ENCODE peak calls at places on chromosome 1, in ten cellular contexts. M is astrocyte of the spinal cord, H is cardiac muscle cell, V is heart right ventricle, A is A549, K is spleen, Z is GM06990, P is fibroblast of pulmonary artery, Y is iPS DF 6.9, F is cardiac fibroblast. S is an unnamed sample.

GRCh38 chr1:3004285-3005205 is 16.7 kb upstream of the ACTRT2 start:
- DNase-seq in M (no peak), H (no peak), V (no peak), A (no peak), K (peak; percentile 58), Z (no peak), P (no peak), Y (no peak), F (no peak), S (no peak)

GRCh38 chr1:240602189-240602588 is 9.8 kb downstream of the GREM2 start:
- DNase-seq in M (peak; percentile 43), H (no peak), V (no peak), A (no peak), K (no peak), Z (no peak), P (peak; percentile 21), Y (no peak), F (peak; percentile 37), S (peak; percentile 18)

GRCh38 chr1:165837838-165838364 is 10.5 kb downstream of the UCK2 start:
- DNase-seq in M (no peak), H (no peak), V (no peak), A (no peak), K (no peak), Z (no peak), P (peak; percentile 24), Y (no peak), F (peak; percentile 22), S (no peak)

GRCh38 chr1:77188770-77189169 is 30.5 kb downstream of the PIGK start:
- DNase-seq in M (no peak), H (no peak), V (no peak), A (no peak), K (no peak), Z (no peak), P (peak; percentile 3), Y (no peak), F (no peak), S (no peak)

GRCh38 chr1:44326066-44326701 is 28.9 kb downstream of the ERI3 start:
- DNase-seq in M (peak; percentile 16), H (no peak), V (no peak), A (no peak), K (no peak), Z (no peak), P (no peak), Y (no peak), F (peak; percentile 8), S (no peak)

GRCh38 chr1:71850936-71851335 is 431.4 kb downstream of the NEGR1 start:
- DNase-seq in M (peak; percentile 46), H (no peak), V (no peak), A (no peak), K (no peak), Z (no peak), P (peak; percentile 42), Y (no peak), F (peak; percentile 56), S (no peak)

GRCh38 chr1:224106568-224107281 is 7.2 kb upstream of the FBXO28 start:
- DNase-seq in M (peak; percentile 46), H (peak; percentile 35), V (no peak), A (peak; percentile 65), K (no peak), Z (peak; percentile 13), P (peak; percentile 60), Y (no peak), F (peak; percentile 58), S (peak; percentile 59)

GRCh38 chr1:33161061-33161681 is 20.7 kb downstream of the TRIM62 start:
- DNase-seq in M (peak; percentile 94), H (no peak), V (peak; percentile 68), A (no peak), K (no peak), Z (no peak), P (peak; percentile 60), Y (no peak), F (peak; percentile 68), S (no peak)

GRCh38 chr1:185045793-185046441 is 559 bp downstream of the RNF2 start:
- DNase-seq in M (peak; percentile 29), H (peak; percentile 81), V (peak; percentile 16), A (peak; percentile 44), K (no peak), Z (no peak), P (peak; percentile 35), Y (no peak), F (peak; percentile 33), S (peak; percentile 17)

GRCh38 chr1:38891753-38892152 is 10.4 kb upstream of the GJA9 start:
- DNase-seq in M (no peak), H (peak; percentile 15), V (no peak), A (peak; percentile 18), K (no peak), Z (no peak), P (no peak), Y (peak; percentile 27), F (no peak), S (no peak)

GRCh38 chr1:216330262-216330661 is 93.0 kb downstream of the USH2A start:
- DNase-seq in M (peak; percentile 4), H (no peak), V (no peak), A (no peak), K (no peak), Z (no peak), P (peak; percentile 8), Y (no peak), F (peak; percentile 3), S (peak; percentile 35)

GRCh38 chr1:37465596-37466517 is 8.5 kb upstream of the ZC3H12A start:
- DNase-seq in M (peak; percentile 64), H (no peak), V (no peak), A (no peak), K (no peak), Z (no peak), P (no peak), Y (no peak), F (peak; percentile 60), S (peak; percentile 65)

GRCh38 chr1:161173711-161174110 is 3.6 kb downstream of the B4GALT3 start:
- DNase-seq in M (no peak), H (no peak), V (no peak), A (no peak), K (peak; percentile 53), Z (no peak), P (no peak), Y (no peak), F (no peak), S (no peak)

GRCh38 chr1:160377585-160378206 is 10.8 kb downstream of the NHLH1 start:
- DNase-seq in M (peak; percentile 28), H (no peak), V (no peak), A (no peak), K (no peak), Z (no peak), P (peak; percentile 10), Y (no peak), F (no peak), S (peak; percentile 43)

GRCh38 chr1:150612014-150612345 is 17.4 kb downstream of the ENSA start:
- DNase-seq in M (no peak), H (no peak), V (no peak), A (no peak), K (no peak), Z (no peak), P (no peak), Y (no peak), F (no peak), S (no peak)

GRCh38 chr1:159009704-159010361 is at the start of gene IFI16:
- DNase-seq in M (peak; percentile 95), H (no peak), V (peak; percentile 83), A (peak; percentile 10), K (no peak), Z (peak; percentile 70), P (peak; percentile 98), Y (no peak), F (peak; percentile 97), S (peak; percentile 91)

GRCh38 chr1:234495231-234495990 is 16.4 kb upstream of the TARBP1 start:
- DNase-seq in M (peak; percentile 93), H (peak; percentile 43), V (no peak), A (no peak), K (no peak), Z (peak; percentile 85), P (peak; percentile 78), Y (no peak), F (peak; percentile 73), S (peak; percentile 84)

GRCh38 chr1:232547938-232548484 is 81.9 kb downstream of the SIPA1L2 start:
- DNase-seq in M (no peak), H (no peak), V (no peak), A (no peak), K (no peak), Z (no peak), P (no peak), Y (no peak), F (no peak), S (no peak)
- H3K4me3 ChIP-seq in M (no peak overlapping the region), H (no peak overlapping the region), V (no peak overlapping the region), A (no peak overlapping the region), K (no peak overlapping the region), Z (no peak overlapping the region), P (no peak overlapping the region), Y (no peak overlapping the region), F (no peak overlapping the region), S (no peak overlapping the region)

GRCh38 chr1:36123357-36123756 is 1.7 kb downstream of the COL8A2 start:
- DNase-seq in M (no peak), H (no peak), V (no peak), A (no peak), K (no peak), Z (no peak), P (no peak), Y (no peak), F (no peak), S (no peak)

GRCh38 chr1:36122463-36123025 is 2.5 kb downstream of the COL8A2 start:
- DNase-seq in M (no peak), H (no peak), V (no peak), A (no peak), K (no peak), Z (no peak), P (no peak), Y (no peak), F (no peak), S (no peak)

GRCh38 chr1:36125129-36125991 is at the start of gene COL8A2:
- DNase-seq in M (no peak), H (peak; percentile 35), V (peak; percentile 28), A (no peak), K (no peak), Z (no peak), P (no peak), Y (no peak), F (no peak), S (no peak)

GRCh38 chr1:36126005-36126716 is 1.1 kb upstream of the COL8A2 start:
- DNase-seq in M (no peak), H (no peak), V (no peak), A (no peak), K (no peak), Z (no peak), P (no peak), Y (no peak), F (no peak), S (no peak)

GRCh38 chr1:36124404-36125128 is 456 bp downstream of the COL8A2 start:
- DNase-seq in M (no peak), H (no peak), V (no peak), A (no peak), K (no peak), Z (no peak), P (no peak), Y (no peak), F (no peak), S (no peak)
- H3K4me3 ChIP-seq in M (peak overlapping the region; percentile 35), H (no peak overlapping the region), V (no peak overlapping the region), A (peak overlapping the region; percentile 34), K (no peak overlapping the region), Z (no peak overlapping the region), P (no peak overlapping the region), Y (peak overlapping the region; percentile 45), F (no peak overlapping the region), S (peak overlapping the region; percentile 20)

GRCh38 chr1:182600745-182601415 is 3.3 kb downstream of the RGS16 start:
- DNase-seq in M (no peak), H (no peak), V (no peak), A (no peak), K (no peak), Z (no peak), P (peak; percentile 44), Y (no peak), F (no peak), S (no peak)
- H3K4me3 ChIP-seq in M (peak overlapping the region; percentile 66), H (no peak overlapping the region), V (peak overlapping the region; percentile 67), A (no peak overlapping the region), K (no peak overlapping the region), Z (peak overlapping the region; percentile 32), P (no peak overlapping the region), Y (no peak overlapping the region), F (no peak overlapping the region), S (no peak overlapping the region)

GRCh38 chr1:173871500-173871899 is 3.3 kb downstream of the ZBTB37 start:
- DNase-seq in M (no peak), H (no peak), V (no peak), A (no peak), K (no peak), Z (no peak), P (no peak), Y (no peak), F (no peak), S (no peak)
- H3K4me3 ChIP-seq in M (no peak overlapping the region), H (no peak overlapping the region), V (no peak overlapping the region), A (no peak overlapping the region), K (no peak overlapping the region), Z (no peak overlapping the region), P (no peak overlapping the region), Y (no peak overlapping the region), F (no peak overlapping the region), S (no peak overlapping the region)

S was measured in foreskin fibroblast.